ENCODE peak calls at places on chromosome 12, in seven cellular contexts. One of them, this sample, is unnamed.

GRCh38 chr12:113268621-113269020 is 47.4 kb downstream of the TPCN1 start:
- DNase-seq in midbrain: no peak
- DNase-seq in IMR-90: no peak
- DNase-seq in pulmonary artery endothelial cell: no peak
- DNase-seq in frontal cortex: no peak
- DNase-seq in heart left ventricle: no peak
- DNase-seq in tibial artery: no peak
- DNase-seq in this sample: no peak

GRCh38 chr12:51393676-51394545 is 2.7 kb upstream of the GALNT6 start:
- DNase-seq in midbrain: no peak
- DNase-seq in frontal cortex: no peak
- DNase-seq in IMR-90: peak
- DNase-seq in heart left ventricle: peak
- DNase-seq in pulmonary artery endothelial cell: peak
- DNase-seq in tibial artery: no peak
- DNase-seq in this sample: peak

GRCh38 chr12:30840715-30841114 is 85.8 kb upstream of the TSPAN11 start:
- DNase-seq in frontal cortex: no peak
- DNase-seq in pulmonary artery endothelial cell: no peak
- DNase-seq in tibial artery: no peak
- DNase-seq in heart left ventricle: no peak
- DNase-seq in midbrain: no peak
- DNase-seq in IMR-90: no peak
- DNase-seq in this sample: no peak

GRCh38 chr12:32031109-32031508 is 71.9 kb downstream of the RESF1 start:
- DNase-seq in heart left ventricle: no peak
- DNase-seq in IMR-90: no peak
- DNase-seq in midbrain: no peak
- DNase-seq in pulmonary artery endothelial cell: peak
- DNase-seq in tibial artery: no peak
- DNase-seq in frontal cortex: no peak
- DNase-seq in this sample: no peak

GRCh38 chr12:5254703-5255102 is 177.2 kb upstream of the NTF3 start:
- DNase-seq in pulmonary artery endothelial cell: no peak
- DNase-seq in IMR-90: no peak
- DNase-seq in frontal cortex: peak
- DNase-seq in tibial artery: no peak
- DNase-seq in heart left ventricle: no peak
- DNase-seq in midbrain: no peak
- DNase-seq in this sample: no peak

GRCh38 chr12:89280833-89281533 is 71.3 kb downstream of the DUSP6 start:
- DNase-seq in heart left ventricle: peak
- DNase-seq in tibial artery: no peak
- DNase-seq in IMR-90: peak
- DNase-seq in pulmonary artery endothelial cell: peak
- DNase-seq in frontal cortex: no peak
- DNase-seq in midbrain: no peak
- DNase-seq in this sample: no peak

GRCh38 chr12:71503579-71504470 is 64.2 kb downstream of the LGR5 start:
- DNase-seq in midbrain: no peak
- DNase-seq in pulmonary artery endothelial cell: no peak
- DNase-seq in frontal cortex: no peak
- DNase-seq in IMR-90: no peak
- DNase-seq in heart left ventricle: no peak
- DNase-seq in tibial artery: no peak
- DNase-seq in this sample: no peak

GRCh38 chr12:104727866-104728449 is 230.1 kb downstream of the SLC41A2 start:
- DNase-seq in heart left ventricle: no peak
- DNase-seq in pulmonary artery endothelial cell: no peak
- DNase-seq in tibial artery: no peak
- DNase-seq in midbrain: no peak
- DNase-seq in frontal cortex: no peak
- DNase-seq in IMR-90: no peak
- DNase-seq in this sample: no peak

GRCh38 chr12:104286538-104287482 is 16.7 kb upstream of the EID3 start:
- DNase-seq in midbrain: peak
- DNase-seq in pulmonary artery endothelial cell: peak
- DNase-seq in frontal cortex: peak
- DNase-seq in heart left ventricle: peak
- DNase-seq in IMR-90: peak
- DNase-seq in tibial artery: peak
- DNase-seq in this sample: peak

GRCh38 chr12:84950971-84951546 is 38.5 kb upstream of the SLC6A15 start:
- DNase-seq in IMR-90: no peak
- DNase-seq in midbrain: no peak
- DNase-seq in tibial artery: no peak
- DNase-seq in pulmonary artery endothelial cell: no peak
- DNase-seq in frontal cortex: no peak
- DNase-seq in heart left ventricle: no peak
- DNase-seq in this sample: no peak

GRCh38 chr12:31605531-31605930 is 14.6 kb upstream of the DENND5B start:
- DNase-seq in IMR-90: no peak
- DNase-seq in frontal cortex: no peak
- DNase-seq in heart left ventricle: no peak
- DNase-seq in pulmonary artery endothelial cell: no peak
- DNase-seq in midbrain: no peak
- DNase-seq in tibial artery: no peak
- DNase-seq in this sample: no peak

GRCh38 chr12:80846930-80847329 is 90.8 kb downstream of the LIN7A start:
- DNase-seq in midbrain: no peak
- DNase-seq in tibial artery: no peak
- DNase-seq in pulmonary artery endothelial cell: no peak
- DNase-seq in frontal cortex: no peak
- DNase-seq in IMR-90: no peak
- DNase-seq in heart left ventricle: no peak
- DNase-seq in this sample: no peak

GRCh38 chr12:64514456-64514855 is 62.5 kb downstream of the TBK1 start:
- DNase-seq in frontal cortex: no peak
- DNase-seq in IMR-90: no peak
- DNase-seq in pulmonary artery endothelial cell: no peak
- DNase-seq in midbrain: no peak
- DNase-seq in tibial artery: no peak
- DNase-seq in heart left ventricle: no peak
- DNase-seq in this sample: no peak

GRCh38 chr12:62581288-62582064 is 114.8 kb downstream of the MON2 start:
- DNase-seq in heart left ventricle: peak
- DNase-seq in frontal cortex: no peak
- DNase-seq in pulmonary artery endothelial cell: no peak
- DNase-seq in midbrain: peak
- DNase-seq in IMR-90: peak
- DNase-seq in tibial artery: no peak
- DNase-seq in this sample: no peak

GRCh38 chr12:124698211-124698997 is 131.0 kb upstream of the NCOR2 start:
- DNase-seq in tibial artery: no peak
- DNase-seq in midbrain: peak
- DNase-seq in IMR-90: peak
- DNase-seq in heart left ventricle: no peak
- DNase-seq in pulmonary artery endothelial cell: no peak
- DNase-seq in frontal cortex: no peak
- DNase-seq in this sample: no peak